ENCODE peak calls at places on chromosomes 12 and 14, in nine cellular contexts. One of them, this sample, is unnamed.

GRCh38 chr12:117444781-117445180 is 83.4 kb upstream of the NOS1 start:
- DNase-seq in substantia nigra: no peak
- DNase-seq in naive B cell: no peak
- DNase-seq in activated CD4-positive, alpha-beta T cell treated with anti-CD3 and anti-CD28 coated beads, Interleukin-2, amount 50 U/mL, for 1 hour: no peak
- DNase-seq in NCI-H2227 treated with DMSO at 0.1 percent for 48 hours: no peak
- DNase-seq in GM06990: no peak
- DNase-seq in fibroblast of lung: no peak
- DNase-seq in cerebellum: no peak
- DNase-seq in stimulated activated CD4-positive, alpha-beta T cell treated with anti-CD3 and anti-CD28 coated beads, Interleukin-15, amount 100 ng/mL, for 24 hours: no peak
- DNase-seq in this sample: no peak

GRCh38 chr12:120598674-120599463 is 17.7 kb upstream of the POP5 start:
- DNase-seq in substantia nigra: no peak
- DNase-seq in naive B cell: no peak
- DNase-seq in activated CD4-positive, alpha-beta T cell treated with anti-CD3 and anti-CD28 coated beads, Interleukin-2, amount 50 U/mL, for 1 hour: no peak
- DNase-seq in NCI-H2227 treated with DMSO at 0.1 percent for 48 hours: no peak
- DNase-seq in GM06990: no peak
- DNase-seq in fibroblast of lung: peak
- DNase-seq in cerebellum: no peak
- DNase-seq in stimulated activated CD4-positive, alpha-beta T cell treated with anti-CD3 and anti-CD28 coated beads, Interleukin-15, amount 100 ng/mL, for 24 hours: no peak
- DNase-seq in this sample: no peak

GRCh38 chr12:45191239-45191638 is 24.7 kb upstream of the ANO6 start:
- DNase-seq in substantia nigra: no peak
- DNase-seq in naive B cell: no peak
- DNase-seq in activated CD4-positive, alpha-beta T cell treated with anti-CD3 and anti-CD28 coated beads, Interleukin-2, amount 50 U/mL, for 1 hour: no peak
- DNase-seq in NCI-H2227 treated with DMSO at 0.1 percent for 48 hours: no peak
- DNase-seq in GM06990: no peak
- DNase-seq in fibroblast of lung: peak
- DNase-seq in cerebellum: no peak
- DNase-seq in stimulated activated CD4-positive, alpha-beta T cell treated with anti-CD3 and anti-CD28 coated beads, Interleukin-15, amount 100 ng/mL, for 24 hours: no peak
- DNase-seq in this sample: no peak

GRCh38 chr12:15996254-15996653 is 85.1 kb downstream of the DERA start:
- DNase-seq in substantia nigra: no peak
- DNase-seq in naive B cell: no peak
- DNase-seq in activated CD4-positive, alpha-beta T cell treated with anti-CD3 and anti-CD28 coated beads, Interleukin-2, amount 50 U/mL, for 1 hour: no peak
- DNase-seq in NCI-H2227 treated with DMSO at 0.1 percent for 48 hours: no peak
- DNase-seq in GM06990: no peak
- DNase-seq in fibroblast of lung: peak
- DNase-seq in cerebellum: peak
- DNase-seq in stimulated activated CD4-positive, alpha-beta T cell treated with anti-CD3 and anti-CD28 coated beads, Interleukin-15, amount 100 ng/mL, for 24 hours: no peak
- DNase-seq in this sample: no peak

GRCh38 chr12:108939594-108939993 is 59.7 kb downstream of the DAO start:
- DNase-seq in substantia nigra: no peak
- DNase-seq in naive B cell: peak
- DNase-seq in activated CD4-positive, alpha-beta T cell treated with anti-CD3 and anti-CD28 coated beads, Interleukin-2, amount 50 U/mL, for 1 hour: no peak
- DNase-seq in NCI-H2227 treated with DMSO at 0.1 percent for 48 hours: no peak
- DNase-seq in GM06990: no peak
- DNase-seq in fibroblast of lung: peak
- DNase-seq in cerebellum: no peak
- DNase-seq in stimulated activated CD4-positive, alpha-beta T cell treated with anti-CD3 and anti-CD28 coated beads, Interleukin-15, amount 100 ng/mL, for 24 hours: peak
- DNase-seq in this sample: no peak

GRCh38 chr14:64539186-64539552 is 1.4 kb upstream of the HSPA2 start:
- DNase-seq in substantia nigra: no peak
- DNase-seq in naive B cell: no peak
- DNase-seq in activated CD4-positive, alpha-beta T cell treated with anti-CD3 and anti-CD28 coated beads, Interleukin-2, amount 50 U/mL, for 1 hour: no peak
- DNase-seq in NCI-H2227 treated with DMSO at 0.1 percent for 48 hours: no peak
- DNase-seq in GM06990: no peak
- DNase-seq in fibroblast of lung: peak
- DNase-seq in cerebellum: no peak
- DNase-seq in stimulated activated CD4-positive, alpha-beta T cell treated with anti-CD3 and anti-CD28 coated beads, Interleukin-15, amount 100 ng/mL, for 24 hours: peak
- DNase-seq in this sample: no peak

GRCh38 chr12:109818253-109818652 is 14.9 kb downstream of the TRPV4 start:
- DNase-seq in substantia nigra: no peak
- DNase-seq in naive B cell: no peak
- DNase-seq in activated CD4-positive, alpha-beta T cell treated with anti-CD3 and anti-CD28 coated beads, Interleukin-2, amount 50 U/mL, for 1 hour: no peak
- DNase-seq in NCI-H2227 treated with DMSO at 0.1 percent for 48 hours: no peak
- DNase-seq in GM06990: no peak
- DNase-seq in fibroblast of lung: no peak
- DNase-seq in cerebellum: no peak
- DNase-seq in stimulated activated CD4-positive, alpha-beta T cell treated with anti-CD3 and anti-CD28 coated beads, Interleukin-15, amount 100 ng/mL, for 24 hours: no peak
- DNase-seq in this sample: no peak

GRCh38 chr12:57823131-57823907 is 4.8 kb upstream of the AVIL start:
- DNase-seq in substantia nigra: no peak
- DNase-seq in naive B cell: no peak
- DNase-seq in activated CD4-positive, alpha-beta T cell treated with anti-CD3 and anti-CD28 coated beads, Interleukin-2, amount 50 U/mL, for 1 hour: no peak
- DNase-seq in NCI-H2227 treated with DMSO at 0.1 percent for 48 hours: no peak
- DNase-seq in GM06990: no peak
- DNase-seq in fibroblast of lung: no peak
- DNase-seq in cerebellum: no peak
- DNase-seq in stimulated activated CD4-positive, alpha-beta T cell treated with anti-CD3 and anti-CD28 coated beads, Interleukin-15, amount 100 ng/mL, for 24 hours: no peak
- DNase-seq in this sample: no peak

GRCh38 chr12:1878214-1878613 is 40.2 kb downstream of the CACNA2D4 start:
- DNase-seq in substantia nigra: no peak
- DNase-seq in naive B cell: no peak
- DNase-seq in activated CD4-positive, alpha-beta T cell treated with anti-CD3 and anti-CD28 coated beads, Interleukin-2, amount 50 U/mL, for 1 hour: no peak
- DNase-seq in NCI-H2227 treated with DMSO at 0.1 percent for 48 hours: no peak
- DNase-seq in GM06990: no peak
- DNase-seq in fibroblast of lung: no peak
- DNase-seq in cerebellum: no peak
- DNase-seq in stimulated activated CD4-positive, alpha-beta T cell treated with anti-CD3 and anti-CD28 coated beads, Interleukin-15, amount 100 ng/mL, for 24 hours: no peak
- DNase-seq in this sample: no peak

GRCh38 chr12:6532927-6533652 is 1.2 kb upstream of the GAPDH start:
- DNase-seq in substantia nigra: peak
- DNase-seq in naive B cell: no peak
- DNase-seq in activated CD4-positive, alpha-beta T cell treated with anti-CD3 and anti-CD28 coated beads, Interleukin-2, amount 50 U/mL, for 1 hour: peak
- DNase-seq in NCI-H2227 treated with DMSO at 0.1 percent for 48 hours: peak
- DNase-seq in GM06990: peak
- DNase-seq in fibroblast of lung: peak
- DNase-seq in cerebellum: peak
- DNase-seq in stimulated activated CD4-positive, alpha-beta T cell treated with anti-CD3 and anti-CD28 coated beads, Interleukin-15, amount 100 ng/mL, for 24 hours: peak
- DNase-seq in this sample: peak

GRCh38 chr14:94771191-94771905 is 1.4 kb upstream of the GSC start:
- DNase-seq in substantia nigra: no peak
- DNase-seq in naive B cell: no peak
- DNase-seq in activated CD4-positive, alpha-beta T cell treated with anti-CD3 and anti-CD28 coated beads, Interleukin-2, amount 50 U/mL, for 1 hour: no peak
- DNase-seq in NCI-H2227 treated with DMSO at 0.1 percent for 48 hours: no peak
- DNase-seq in GM06990: no peak
- DNase-seq in fibroblast of lung: no peak
- DNase-seq in cerebellum: no peak
- DNase-seq in stimulated activated CD4-positive, alpha-beta T cell treated with anti-CD3 and anti-CD28 coated beads, Interleukin-15, amount 100 ng/mL, for 24 hours: no peak
- DNase-seq in this sample: no peak

GRCh38 chr14:31934767-31935266 is 142.3 kb upstream of the ARHGAP5 start:
- DNase-seq in substantia nigra: peak
- DNase-seq in naive B cell: no peak
- DNase-seq in activated CD4-positive, alpha-beta T cell treated with anti-CD3 and anti-CD28 coated beads, Interleukin-2, amount 50 U/mL, for 1 hour: no peak
- DNase-seq in NCI-H2227 treated with DMSO at 0.1 percent for 48 hours: peak
- DNase-seq in GM06990: no peak
- DNase-seq in fibroblast of lung: peak
- DNase-seq in cerebellum: peak
- DNase-seq in stimulated activated CD4-positive, alpha-beta T cell treated with anti-CD3 and anti-CD28 coated beads, Interleukin-15, amount 100 ng/mL, for 24 hours: no peak
- DNase-seq in this sample: no peak

GRCh38 chr14:64970041-64970440 is 2.1 kb downstream of the RAB15 start:
- DNase-seq in substantia nigra: no peak
- DNase-seq in naive B cell: no peak
- DNase-seq in activated CD4-positive, alpha-beta T cell treated with anti-CD3 and anti-CD28 coated beads, Interleukin-2, amount 50 U/mL, for 1 hour: no peak
- DNase-seq in NCI-H2227 treated with DMSO at 0.1 percent for 48 hours: no peak
- DNase-seq in GM06990: no peak
- DNase-seq in fibroblast of lung: no peak
- DNase-seq in cerebellum: no peak
- DNase-seq in stimulated activated CD4-positive, alpha-beta T cell treated with anti-CD3 and anti-CD28 coated beads, Interleukin-15, amount 100 ng/mL, for 24 hours: no peak
- DNase-seq in this sample: no peak

GRCh38 chr12:124764451-124764850 is 99.2 kb downstream of the SCARB1 start:
- DNase-seq in substantia nigra: no peak
- DNase-seq in naive B cell: no peak
- DNase-seq in activated CD4-positive, alpha-beta T cell treated with anti-CD3 and anti-CD28 coated beads, Interleukin-2, amount 50 U/mL, for 1 hour: no peak
- DNase-seq in NCI-H2227 treated with DMSO at 0.1 percent for 48 hours: no peak
- DNase-seq in GM06990: no peak
- DNase-seq in fibroblast of lung: peak
- DNase-seq in cerebellum: no peak
- DNase-seq in stimulated activated CD4-positive, alpha-beta T cell treated with anti-CD3 and anti-CD28 coated beads, Interleukin-15, amount 100 ng/mL, for 24 hours: peak
- DNase-seq in this sample: no peak

GRCh38 chr12:104182144-104182543 is 33.4 kb upstream of the TXNRD1 start:
- DNase-seq in substantia nigra: no peak
- DNase-seq in naive B cell: no peak
- DNase-seq in activated CD4-positive, alpha-beta T cell treated with anti-CD3 and anti-CD28 coated beads, Interleukin-2, amount 50 U/mL, for 1 hour: no peak
- DNase-seq in NCI-H2227 treated with DMSO at 0.1 percent for 48 hours: no peak
- DNase-seq in GM06990: no peak
- DNase-seq in fibroblast of lung: peak
- DNase-seq in cerebellum: no peak
- DNase-seq in stimulated activated CD4-positive, alpha-beta T cell treated with anti-CD3 and anti-CD28 coated beads, Interleukin-15, amount 100 ng/mL, for 24 hours: no peak
- DNase-seq in this sample: no peak

GRCh38 chr12:62647586-62647985 is 181.0 kb downstream of the MON2 start:
- DNase-seq in substantia nigra: peak
- DNase-seq in naive B cell: no peak
- DNase-seq in activated CD4-positive, alpha-beta T cell treated with anti-CD3 and anti-CD28 coated beads, Interleukin-2, amount 50 U/mL, for 1 hour: no peak
- DNase-seq in NCI-H2227 treated with DMSO at 0.1 percent for 48 hours: no peak
- DNase-seq in GM06990: no peak
- DNase-seq in fibroblast of lung: no peak
- DNase-seq in cerebellum: no peak
- DNase-seq in stimulated activated CD4-positive, alpha-beta T cell treated with anti-CD3 and anti-CD28 coated beads, Interleukin-15, amount 100 ng/mL, for 24 hours: no peak
- DNase-seq in this sample: no peak

GRCh38 chr14:61388173-61388975 is 67.0 kb downstream of the PRKCH start:
- DNase-seq in substantia nigra: no peak
- DNase-seq in naive B cell: no peak
- DNase-seq in activated CD4-positive, alpha-beta T cell treated with anti-CD3 and anti-CD28 coated beads, Interleukin-2, amount 50 U/mL, for 1 hour: no peak
- DNase-seq in NCI-H2227 treated with DMSO at 0.1 percent for 48 hours: no peak
- DNase-seq in GM06990: peak
- DNase-seq in fibroblast of lung: no peak
- DNase-seq in cerebellum: no peak
- DNase-seq in stimulated activated CD4-positive, alpha-beta T cell treated with anti-CD3 and anti-CD28 coated beads, Interleukin-15, amount 100 ng/mL, for 24 hours: peak
- DNase-seq in this sample: no peak

GRCh38 chr12:108214486-108214885 is 85.4 kb downstream of the WSCD2 start:
- DNase-seq in substantia nigra: no peak
- DNase-seq in naive B cell: no peak
- DNase-seq in activated CD4-positive, alpha-beta T cell treated with anti-CD3 and anti-CD28 coated beads, Interleukin-2, amount 50 U/mL, for 1 hour: peak
- DNase-seq in NCI-H2227 treated with DMSO at 0.1 percent for 48 hours: no peak
- DNase-seq in GM06990: no peak
- DNase-seq in fibroblast of lung: peak
- DNase-seq in cerebellum: no peak
- DNase-seq in stimulated activated CD4-positive, alpha-beta T cell treated with anti-CD3 and anti-CD28 coated beads, Interleukin-15, amount 100 ng/mL, for 24 hours: peak
- DNase-seq in this sample: peak

GRCh38 chr14:35385042-35385839 is 19.3 kb downstream of the NFKBIA start:
- DNase-seq in substantia nigra: peak
- DNase-seq in naive B cell: no peak
- DNase-seq in activated CD4-positive, alpha-beta T cell treated with anti-CD3 and anti-CD28 coated beads, Interleukin-2, amount 50 U/mL, for 1 hour: no peak
- DNase-seq in NCI-H2227 treated with DMSO at 0.1 percent for 48 hours: peak
- DNase-seq in GM06990: no peak
- DNase-seq in fibroblast of lung: peak
- DNase-seq in cerebellum: peak
- DNase-seq in stimulated activated CD4-positive, alpha-beta T cell treated with anti-CD3 and anti-CD28 coated beads, Interleukin-15, amount 100 ng/mL, for 24 hours: no peak
- DNase-seq in this sample: no peak

GRCh38 chr14:56137842-56138241 is 19.6 kb downstream of the PELI2 start:
- DNase-seq in substantia nigra: peak
- DNase-seq in naive B cell: no peak
- DNase-seq in activated CD4-positive, alpha-beta T cell treated with anti-CD3 and anti-CD28 coated beads, Interleukin-2, amount 50 U/mL, for 1 hour: no peak
- DNase-seq in NCI-H2227 treated with DMSO at 0.1 percent for 48 hours: no peak
- DNase-seq in GM06990: no peak
- DNase-seq in fibroblast of lung: no peak
- DNase-seq in cerebellum: no peak
- DNase-seq in stimulated activated CD4-positive, alpha-beta T cell treated with anti-CD3 and anti-CD28 coated beads, Interleukin-15, amount 100 ng/mL, for 24 hours: no peak
- DNase-seq in this sample: no peak

GRCh38 chr14:95040723-95041476 is 116.4 kb downstream of the DICER1 start:
- DNase-seq in substantia nigra: no peak
- DNase-seq in naive B cell: no peak
- DNase-seq in activated CD4-positive, alpha-beta T cell treated with anti-CD3 and anti-CD28 coated beads, Interleukin-2, amount 50 U/mL, for 1 hour: no peak
- DNase-seq in NCI-H2227 treated with DMSO at 0.1 percent for 48 hours: no peak
- DNase-seq in GM06990: no peak
- DNase-seq in fibroblast of lung: no peak
- DNase-seq in cerebellum: no peak
- DNase-seq in stimulated activated CD4-positive, alpha-beta T cell treated with anti-CD3 and anti-CD28 coated beads, Interleukin-15, amount 100 ng/mL, for 24 hours: no peak
- DNase-seq in this sample: no peak

GRCh38 chr14:55707365-55707804 is 127.4 kb downstream of the KTN1 start:
- DNase-seq in substantia nigra: no peak
- DNase-seq in naive B cell: no peak
- DNase-seq in activated CD4-positive, alpha-beta T cell treated with anti-CD3 and anti-CD28 coated beads, Interleukin-2, amount 50 U/mL, for 1 hour: no peak
- DNase-seq in NCI-H2227 treated with DMSO at 0.1 percent for 48 hours: peak
- DNase-seq in GM06990: no peak
- DNase-seq in fibroblast of lung: peak
- DNase-seq in cerebellum: peak
- DNase-seq in stimulated activated CD4-positive, alpha-beta T cell treated with anti-CD3 and anti-CD28 coated beads, Interleukin-15, amount 100 ng/mL, for 24 hours: no peak
- DNase-seq in this sample: no peak

GRCh38 chr12:127539499-127539898 is 727.5 kb upstream of the TMEM132C start:
- DNase-seq in substantia nigra: no peak
- DNase-seq in naive B cell: no peak
- DNase-seq in activated CD4-positive, alpha-beta T cell treated with anti-CD3 and anti-CD28 coated beads, Interleukin-2, amount 50 U/mL, for 1 hour: no peak
- DNase-seq in NCI-H2227 treated with DMSO at 0.1 percent for 48 hours: no peak
- DNase-seq in GM06990: no peak
- DNase-seq in fibroblast of lung: no peak
- DNase-seq in cerebellum: no peak
- DNase-seq in stimulated activated CD4-positive, alpha-beta T cell treated with anti-CD3 and anti-CD28 coated beads, Interleukin-15, amount 100 ng/mL, for 24 hours: no peak
- DNase-seq in this sample: no peak

GRCh38 chr14:103994535-103995184 is 52.3 kb upstream of the RD3L start:
- DNase-seq in substantia nigra: no peak
- DNase-seq in naive B cell: no peak
- DNase-seq in activated CD4-positive, alpha-beta T cell treated with anti-CD3 and anti-CD28 coated beads, Interleukin-2, amount 50 U/mL, for 1 hour: no peak
- DNase-seq in NCI-H2227 treated with DMSO at 0.1 percent for 48 hours: no peak
- DNase-seq in GM06990: no peak
- DNase-seq in fibroblast of lung: no peak
- DNase-seq in cerebellum: no peak
- DNase-seq in stimulated activated CD4-positive, alpha-beta T cell treated with anti-CD3 and anti-CD28 coated beads, Interleukin-15, amount 100 ng/mL, for 24 hours: no peak
- DNase-seq in this sample: no peak

GRCh38 chr12:91620949-91621348 is 438.3 kb upstream of the DCN start:
- DNase-seq in substantia nigra: peak
- DNase-seq in naive B cell: no peak
- DNase-seq in activated CD4-positive, alpha-beta T cell treated with anti-CD3 and anti-CD28 coated beads, Interleukin-2, amount 50 U/mL, for 1 hour: no peak
- DNase-seq in NCI-H2227 treated with DMSO at 0.1 percent for 48 hours: peak
- DNase-seq in GM06990: no peak
- DNase-seq in fibroblast of lung: peak
- DNase-seq in cerebellum: peak
- DNase-seq in stimulated activated CD4-positive, alpha-beta T cell treated with anti-CD3 and anti-CD28 coated beads, Interleukin-15, amount 100 ng/mL, for 24 hours: no peak
- DNase-seq in this sample: no peak

GRCh38 chr14:52377940-52378339 is 63.8 kb downstream of the PTGER2 start:
- DNase-seq in substantia nigra: no peak
- DNase-seq in naive B cell: no peak
- DNase-seq in activated CD4-positive, alpha-beta T cell treated with anti-CD3 and anti-CD28 coated beads, Interleukin-2, amount 50 U/mL, for 1 hour: no peak
- DNase-seq in NCI-H2227 treated with DMSO at 0.1 percent for 48 hours: no peak
- DNase-seq in GM06990: no peak
- DNase-seq in fibroblast of lung: no peak
- DNase-seq in cerebellum: no peak
- DNase-seq in stimulated activated CD4-positive, alpha-beta T cell treated with anti-CD3 and anti-CD28 coated beads, Interleukin-15, amount 100 ng/mL, for 24 hours: no peak
- DNase-seq in this sample: no peak

GRCh38 chr14:29895591-29896043 is 32.0 kb downstream of the PRKD1 start:
- DNase-seq in substantia nigra: no peak
- DNase-seq in naive B cell: no peak
- DNase-seq in activated CD4-positive, alpha-beta T cell treated with anti-CD3 and anti-CD28 coated beads, Interleukin-2, amount 50 U/mL, for 1 hour: no peak
- DNase-seq in NCI-H2227 treated with DMSO at 0.1 percent for 48 hours: no peak
- DNase-seq in GM06990: no peak
- DNase-seq in fibroblast of lung: no peak
- DNase-seq in cerebellum: no peak
- DNase-seq in stimulated activated CD4-positive, alpha-beta T cell treated with anti-CD3 and anti-CD28 coated beads, Interleukin-15, amount 100 ng/mL, for 24 hours: no peak
- DNase-seq in this sample: no peak

GRCh38 chr12:18578191-18578590 is 159.6 kb downstream of the PLCZ1 start:
- DNase-seq in substantia nigra: no peak
- DNase-seq in naive B cell: no peak
- DNase-seq in activated CD4-positive, alpha-beta T cell treated with anti-CD3 and anti-CD28 coated beads, Interleukin-2, amount 50 U/mL, for 1 hour: no peak
- DNase-seq in NCI-H2227 treated with DMSO at 0.1 percent for 48 hours: no peak
- DNase-seq in GM06990: no peak
- DNase-seq in fibroblast of lung: peak
- DNase-seq in cerebellum: no peak
- DNase-seq in stimulated activated CD4-positive, alpha-beta T cell treated with anti-CD3 and anti-CD28 coated beads, Interleukin-15, amount 100 ng/mL, for 24 hours: no peak
- DNase-seq in this sample: no peak

GRCh38 chr12:104680070-104680469 is 223.3 kb downstream of the CHST11 start:
- DNase-seq in substantia nigra: no peak
- DNase-seq in naive B cell: peak
- DNase-seq in activated CD4-positive, alpha-beta T cell treated with anti-CD3 and anti-CD28 coated beads, Interleukin-2, amount 50 U/mL, for 1 hour: peak
- DNase-seq in NCI-H2227 treated with DMSO at 0.1 percent for 48 hours: peak
- DNase-seq in GM06990: no peak
- DNase-seq in fibroblast of lung: no peak
- DNase-seq in cerebellum: no peak
- DNase-seq in stimulated activated CD4-positive, alpha-beta T cell treated with anti-CD3 and anti-CD28 coated beads, Interleukin-15, amount 100 ng/mL, for 24 hours: peak
- DNase-seq in this sample: no peak

GRCh38 chr14:94569381-94570001 is 8.2 kb downstream of the SERPINA4 start:
- DNase-seq in substantia nigra: no peak
- DNase-seq in naive B cell: no peak
- DNase-seq in activated CD4-positive, alpha-beta T cell treated with anti-CD3 and anti-CD28 coated beads, Interleukin-2, amount 50 U/mL, for 1 hour: no peak
- DNase-seq in NCI-H2227 treated with DMSO at 0.1 percent for 48 hours: no peak
- DNase-seq in GM06990: no peak
- DNase-seq in fibroblast of lung: no peak
- DNase-seq in cerebellum: no peak
- DNase-seq in stimulated activated CD4-positive, alpha-beta T cell treated with anti-CD3 and anti-CD28 coated beads, Interleukin-15, amount 100 ng/mL, for 24 hours: no peak
- DNase-seq in this sample: no peak

GRCh38 chr12:22230280-22230794 is 104.2 kb downstream of the ST8SIA1 start:
- DNase-seq in substantia nigra: no peak
- DNase-seq in naive B cell: no peak
- DNase-seq in activated CD4-positive, alpha-beta T cell treated with anti-CD3 and anti-CD28 coated beads, Interleukin-2, amount 50 U/mL, for 1 hour: no peak
- DNase-seq in NCI-H2227 treated with DMSO at 0.1 percent for 48 hours: no peak
- DNase-seq in GM06990: no peak
- DNase-seq in fibroblast of lung: peak
- DNase-seq in cerebellum: no peak
- DNase-seq in stimulated activated CD4-positive, alpha-beta T cell treated with anti-CD3 and anti-CD28 coated beads, Interleukin-15, amount 100 ng/mL, for 24 hours: no peak
- DNase-seq in this sample: no peak

This sample was measured in progenitor cell of endocrine pancreas.